ENCODE peak calls at places on chromosomes 12 and 14, in five cellular contexts. X, R, M, V and W are unnamed samples.
A peak's percentile ranks its signal among the peaks of the same experiment; 100 is the strongest.

GRCh38 chr12:64946132-64946829 is 121.8 kb downstream of the TBC1D30 start:
- DNase-seq in X (peak; percentile 11), V (no peak), M (peak; percentile 7), R (peak; percentile 11), W (no peak)

GRCh38 chr12:1848146-1848545 is 27.8 kb downstream of the LRTM2 start:
- DNase-seq in R (no peak), M (no peak), X (no peak), V (no peak), W (peak; percentile 23)

GRCh38 chr14:104201496-104201895 is 63.1 kb downstream of the KIF26A start:
- DNase-seq in M (no peak), R (no peak), X (no peak), V (no peak), W (no peak)

GRCh38 chr12:42641231-42641630 is 51.7 kb upstream of the PRICKLE1 start:
- DNase-seq in R (no peak), V (no peak), X (no peak), M (peak; percentile 46), W (no peak)

GRCh38 chr12:53192531-53193021 is 11.9 kb upstream of the CSAD start:
- DNase-seq in R (no peak), V (no peak), X (no peak), M (no peak), W (no peak)

GRCh38 chr12:30725739-30726138 is 29.0 kb downstream of the CAPRIN2 start:
- DNase-seq in X (no peak), R (peak; percentile 73), V (no peak), M (peak; percentile 84), W (no peak)

GRCh38 chr12:98355322-98355721 is 160.1 kb upstream of the TMPO start:
- DNase-seq in V (no peak), X (no peak), R (peak; percentile 6), M (peak; percentile 54), W (no peak)

GRCh38 chr12:133106253-133106652 is 23.8 kb downstream of the ZNF891 start:
- DNase-seq in X (no peak), V (no peak), R (peak; percentile 7), M (no peak), W (no peak)

GRCh38 chr12:57142727-57143126 is 4.7 kb downstream of the LRP1-AS start:
- DNase-seq in M (no peak), X (no peak), V (no peak), R (no peak), W (no peak)

GRCh38 chr12:53345486-53346195 is 9.5 kb upstream of the SP7 start:
- DNase-seq in V (peak; percentile 52), M (no peak), R (peak; percentile 56), X (no peak), W (no peak)

GRCh38 chr12:67568055-67568454 is 80.5 kb upstream of the DYRK2 start:
- DNase-seq in R (no peak), M (no peak), X (no peak), V (no peak), W (no peak)

GRCh38 chr12:2299207-2299606 is 246.4 kb downstream of the CACNA1C start:
- DNase-seq in M (no peak), V (no peak), X (no peak), R (no peak), W (no peak)

DNA sequence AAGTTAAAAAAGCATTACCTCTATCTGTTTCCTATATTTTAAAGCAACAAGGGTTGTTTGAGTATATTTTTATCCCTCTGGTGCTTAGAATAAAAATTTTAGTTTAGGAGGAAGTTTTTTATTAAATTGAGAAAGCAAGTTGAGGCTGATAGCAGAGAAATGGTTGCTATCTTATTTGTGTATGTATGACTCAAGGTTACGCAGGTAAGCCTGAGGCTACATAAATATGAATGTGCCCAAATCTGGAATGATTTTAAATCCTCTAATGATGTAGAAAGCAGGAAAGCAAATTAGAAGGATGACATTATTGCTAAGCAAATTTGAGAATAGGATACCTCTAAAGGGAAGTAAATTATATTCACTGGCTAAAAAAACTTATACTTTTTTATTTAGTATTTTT is 109.8 kb downstream of the ACSS3 start:
- DNase-seq in M (no peak), X (no peak), V (no peak), R (no peak), W (no peak)
- H4K91ac ChIP-seq in M (no peak overlapping the region), X (no peak overlapping the region), V (no peak overlapping the region), R (no peak overlapping the region), W (no peak overlapping the region)

GRCh38 chr14:89720741-89721315 is 233.7 kb downstream of the EFCAB11 start:
- DNase-seq in M (no peak), X (no peak), R (no peak), V (no peak), W (peak; percentile 46)

GRCh38 chr14:89720076-89720687 is 234.3 kb downstream of the EFCAB11 start:
- DNase-seq in V (no peak), R (no peak), X (no peak), M (no peak), W (no peak)

GRCh38 chr14:89721991-89722390 is 232.5 kb downstream of the EFCAB11 start:
- DNase-seq in M (no peak), X (no peak), R (peak; percentile 43), V (no peak), W (no peak)

GRCh38 chr14:89721330-89721729 is 233.2 kb downstream of the EFCAB11 start:
- DNase-seq in R (no peak), M (no peak), V (no peak), X (no peak), W (no peak)

DNA sequence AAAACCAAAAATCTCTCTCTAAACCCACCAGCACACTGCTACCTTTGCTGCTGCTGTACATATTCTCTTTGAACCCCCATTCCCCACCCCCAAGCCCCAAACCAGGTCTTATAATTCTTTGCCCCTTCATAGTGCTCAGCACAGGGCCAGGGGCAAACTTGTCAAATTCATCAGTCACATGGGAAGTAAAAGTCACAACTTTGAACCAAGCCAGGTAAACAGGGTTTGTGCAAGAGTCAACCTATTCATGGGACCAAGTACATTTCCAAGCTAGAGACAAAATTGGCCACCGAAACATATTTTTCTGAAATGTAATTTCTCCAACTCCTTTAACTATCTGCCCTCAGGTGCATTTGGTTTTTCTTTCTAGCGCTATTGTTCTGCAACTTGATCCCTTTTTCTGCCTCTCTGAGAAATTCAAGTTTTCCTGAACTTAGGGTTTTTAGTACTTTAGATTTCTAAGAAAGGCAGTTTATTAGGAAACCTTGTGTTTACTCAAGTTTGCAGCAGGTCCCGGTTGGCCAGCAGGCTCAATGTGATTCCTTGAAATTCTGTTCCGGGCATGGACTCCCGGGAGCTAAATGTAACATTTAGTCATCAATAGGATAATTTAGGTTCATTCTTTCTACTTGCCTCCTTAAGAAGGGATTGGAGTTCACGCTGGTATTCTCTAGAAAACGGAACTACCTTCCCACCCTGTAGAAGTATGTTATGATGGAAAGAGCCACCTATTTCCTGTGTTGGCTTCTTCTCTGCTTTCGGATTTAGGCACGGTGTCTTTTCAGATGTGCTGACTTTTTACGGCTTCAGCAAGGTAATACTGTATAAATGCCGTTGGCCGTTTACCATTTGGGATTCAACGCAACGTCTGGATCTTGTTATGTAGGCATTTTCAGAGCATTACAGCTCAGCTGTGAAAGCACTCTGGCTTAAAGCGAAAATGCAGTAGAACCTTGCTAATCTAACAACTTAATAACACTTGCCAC is 230.3 kb downstream of the EFCAB11 start:
- DNase-seq in M (no peak), R (no peak), X (no peak), V (no peak), W (no peak)
- H3K4me1 ChIP-seq in M (no peaks in the 10 kb centered on the region), R (no peaks in the 10 kb centered on the region), X (peaks cover 6% of the 10 kb centered on the region), V (peaks cover 20% of the 10 kb centered on the region), W (peaks cover 17% of the 10 kb centered on the region)

GRCh38 chr12:71138011-71138410 is 19.8 kb downstream of the TSPAN8 start:
- DNase-seq in X (no peak), M (no peak), R (no peak), V (no peak), W (no peak)

GRCh38 chr12:71139153-71139735 is 18.6 kb downstream of the TSPAN8 start:
- DNase-seq in R (no peak), M (no peak), X (no peak), V (no peak), W (no peak)

GRCh38 chr12:71144682-71145081 is 13.1 kb downstream of the TSPAN8 start:
- DNase-seq in M (no peak), R (no peak), X (no peak), V (no peak), W (no peak)

GRCh38 chr12:71142046-71142445 is 15.8 kb downstream of the TSPAN8 start:
- DNase-seq in M (no peak), V (no peak), X (no peak), R (no peak), W (no peak)

DNA sequence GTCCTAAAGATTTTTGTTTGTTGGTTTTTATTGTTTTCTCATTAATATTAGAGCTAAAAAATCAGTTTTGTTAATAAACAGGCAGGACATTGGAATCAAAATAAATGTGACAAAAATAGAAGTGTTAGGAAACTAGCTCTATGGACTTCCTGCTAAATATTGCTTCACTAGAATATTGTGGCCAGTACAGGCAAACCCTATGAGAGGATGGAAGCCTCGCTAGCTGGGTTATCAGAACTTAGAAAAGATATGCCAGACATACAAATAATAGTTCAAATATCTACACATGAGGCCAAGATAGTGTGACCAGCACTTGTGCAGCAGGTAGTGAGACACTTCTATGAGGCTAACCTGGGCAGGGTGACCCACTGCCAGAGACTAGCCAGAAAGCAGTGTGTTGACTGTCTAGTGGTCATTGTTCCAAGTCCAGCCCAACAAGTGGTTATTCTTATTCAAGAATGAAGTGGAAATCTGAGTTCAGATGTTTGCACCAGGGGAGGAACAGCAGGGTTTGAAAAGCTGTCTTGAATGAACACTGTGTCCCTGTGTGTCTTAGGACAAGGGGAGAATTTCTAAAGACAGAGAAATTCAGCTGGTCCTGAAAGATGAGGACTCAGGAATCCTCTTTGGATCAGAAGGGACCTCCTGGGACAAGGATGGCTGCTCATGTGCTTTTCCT is 16.4 kb downstream of the TSPAN8 start:
- DNase-seq in R (no peak), X (no peak), V (no peak), M (no peak), W (no peak)
- H2BK15ac ChIP-seq in R (no peak overlapping the region), X (no peak overlapping the region), V (no peak overlapping the region), M (no peak overlapping the region), W (no peak overlapping the region)

GRCh38 chr12:93741741-93742085 is 64.5 kb downstream of the CRADD start:
- DNase-seq in R (no peak), M (no peak), V (peak; percentile 57), X (peak; percentile 30), W (peak; percentile 88)
- H4K91ac ChIP-seq in R (no peak overlapping the region), M (peak overlapping the region; percentile 85), V (peak overlapping the region; percentile 34), X (no peak overlapping the region), W (no peak overlapping the region)

DNA sequence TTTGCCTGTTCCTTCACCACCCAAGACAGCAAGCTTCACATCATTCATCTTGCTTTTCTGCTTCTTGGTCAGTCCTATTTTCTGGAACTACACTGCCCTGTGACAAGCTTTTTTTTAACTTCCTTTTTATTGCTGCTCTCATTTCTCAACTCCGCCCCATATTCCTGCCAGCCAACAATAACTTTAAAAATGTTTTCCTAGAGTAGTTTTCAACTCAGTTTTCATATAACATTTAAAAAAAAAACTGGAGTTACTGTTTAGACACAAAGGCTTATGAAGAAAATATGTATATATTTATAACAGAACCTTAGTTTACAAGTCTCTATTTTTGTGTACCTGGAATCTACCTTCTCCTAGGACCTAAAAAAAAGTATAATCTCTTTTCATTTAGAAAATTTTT is at the start of gene RERGL:
- DNase-seq in X (no peak), R (no peak), V (no peak), M (no peak), W (no peak)
- H3K4me1 ChIP-seq in X (no peaks in the 10 kb centered on the region), R (no peaks in the 10 kb centered on the region), V (no peaks in the 10 kb centered on the region), M (no peaks in the 10 kb centered on the region), W (no peaks in the 10 kb centered on the region)

DNA sequence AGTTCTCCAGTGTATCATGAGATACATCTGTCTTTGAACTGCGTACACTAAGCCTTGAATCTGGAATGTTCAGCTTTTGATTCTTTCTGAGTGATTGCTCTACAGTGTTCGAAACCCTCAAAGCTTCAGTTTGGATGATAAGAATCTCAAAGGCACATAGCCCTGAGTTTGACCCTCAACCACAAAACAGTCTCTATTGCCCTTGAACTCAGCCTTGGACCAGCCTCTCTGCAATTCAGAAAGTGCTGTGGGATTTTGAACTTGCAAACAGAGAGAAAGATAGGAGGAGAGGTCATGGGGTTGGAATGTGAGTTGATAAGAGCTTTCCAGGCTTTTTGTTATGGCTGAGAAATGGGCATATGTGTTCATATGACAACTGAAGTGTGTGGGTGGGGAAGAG is 100.3 kb downstream of the MYRFL start:
- DNase-seq in R (no peak), X (no peak), V (no peak), M (no peak), W (no peak)
- H2BK15ac ChIP-seq in R (no peak overlapping the region), X (no peak overlapping the region), V (peak overlapping the region; percentile 40), M (no peak overlapping the region), W (no peak overlapping the region)